ENCODE peak calls at places on chromosomes 16 and 17, in nine cellular contexts. G is GM10248, T is left lung, V is IMR-90, L is AG09309, A is glutamatergic neuron, U is GM13976, B is cardiac muscle cell, P is mammary epithelial cell. J is an unnamed sample.

GRCh38 chr16:53356478-53357207 is 77.6 kb upstream of the RBL2 start:
- DNase-seq in U (no peak), V (no peak), A (no peak), L (no peak), P (no peak), B (no peak), T (no peak), G (no peak), J (no peak)

GRCh38 chr16:49281843-49282642 is 405 bp upstream of the CBLN1 start:
- DNase-seq in U (peak), G (peak), V (peak), P (peak), T (peak), L (no peak), B (peak), A (peak), J (no peak)

GRCh38 chr17:41492771-41493170 is 3.1 kb upstream of the KRT36 start:
- DNase-seq in V (peak), P (no peak), U (no peak), A (no peak), T (no peak), L (no peak), G (no peak), B (peak), J (no peak)

GRCh38 chr16:79997257-79997656 is 396.7 kb upstream of the MAF start:
- DNase-seq in T (no peak), U (no peak), A (peak), V (peak), L (no peak), P (no peak), G (no peak), B (peak), J (no peak)

GRCh38 chr17:78924481-78925151 is 571 bp downstream of the TIMP2 start:
- DNase-seq in A (peak), B (peak), T (no peak), U (no peak), V (no peak), L (no peak), G (no peak), P (no peak), J (no peak)

GRCh38 chr17:40174528-40174927 is 2.7 kb upstream of the RAPGEFL1 start:
- DNase-seq in P (no peak), L (no peak), U (no peak), V (no peak), A (no peak), T (no peak), G (no peak), B (no peak), J (no peak)

GRCh38 chr17:64115043-64115698 is 14.8 kb downstream of the ERN1 start:
- DNase-seq in V (no peak), L (no peak), P (peak), A (no peak), T (no peak), U (no peak), G (no peak), B (peak), J (no peak)

GRCh38 chr16:84144301-84144858 is 597 bp downstream of the HSDL1 start:
- DNase-seq in U (peak), G (peak), L (no peak), P (peak), T (peak), A (peak), V (peak), B (peak), J (peak)

GRCh38 chr16:13909872-13910303 is 10.1 kb upstream of the ERCC4 start:
- DNase-seq in G (no peak), L (peak), U (no peak), B (peak), P (peak), V (peak), A (no peak), T (no peak), J (no peak)

GRCh38 chr16:85196976-85197375 is 84.7 kb upstream of the CIBAR2 start:
- DNase-seq in G (no peak), U (no peak), V (no peak), A (no peak), P (no peak), L (no peak), T (no peak), B (no peak), J (no peak)

GRCh38 chr17:49548506-49549310 is 27.0 kb upstream of the NXPH3 start:
- DNase-seq in U (peak), T (no peak), G (peak), V (peak), L (no peak), P (peak), A (peak), B (peak), J (no peak)

GRCh38 chr16:53726625-53727024 is 22.7 kb downstream of the FTO start:
- DNase-seq in U (no peak), A (peak), T (no peak), B (no peak), G (no peak), V (peak), P (peak), L (no peak), J (no peak)

GRCh38 chr16:4746991-4747574 is 12.7 kb downstream of the DNAAF8 start:
- DNase-seq in T (no peak), G (no peak), A (no peak), L (no peak), P (no peak), U (no peak), V (no peak), B (peak), J (no peak)

GRCh38 chr16:69378760-69379159 is 7.0 kb downstream of the TERF2 start:
- DNase-seq in G (no peak), P (no peak), T (no peak), V (peak), L (no peak), A (no peak), B (peak), U (no peak), J (no peak)

GRCh38 chr16:66551362-66551761 is 1.0 kb upstream of the CKLF start:
- DNase-seq in L (no peak), A (peak), V (peak), U (peak), T (peak), P (no peak), G (peak), B (no peak), J (peak)
- TF ChIP-seq CTCF in L (peak), A (peak), V (peak), U (no peak), T (no peak), P (no peak), G (peak), B (peak), J (no peak)

GRCh38 chr16:89170346-89171215 is 967 bp upstream of the CDH15 start:
- DNase-seq in B (no peak), T (peak), G (no peak), P (no peak), V (no peak), U (no peak), L (no peak), A (no peak), J (no peak)
- TF ChIP-seq CTCF in B (no peak), T (no peak), G (no peak), P (no peak), V (no peak), U (peak), L (no peak), A (no peak), J (no peak)

GRCh38 chr17:75753193-75753513 is 11.8 kb downstream of the GALK1 start:
- DNase-seq in G (no peak), V (no peak), A (no peak), U (no peak), P (no peak), T (no peak), L (no peak), B (no peak), J (no peak)

GRCh38 chr17:75754378-75755204 is 10.4 kb downstream of the GALK1 start:
- DNase-seq in V (no peak), G (no peak), P (no peak), L (no peak), A (no peak), T (no peak), B (no peak), U (no peak), J (no peak)

GRCh38 chr17:75755205-75755901 is 9.6 kb downstream of the GALK1 start:
- DNase-seq in U (no peak), L (no peak), A (peak), V (no peak), G (no peak), T (no peak), P (peak), B (no peak), J (no peak)

GRCh38 chr17:75752405-75753192 is 12.4 kb downstream of the GALK1 start:
- DNase-seq in V (no peak), G (peak), T (no peak), P (no peak), A (no peak), L (no peak), B (no peak), U (peak), J (no peak)

GRCh38 chr17:75753514-75754377 is 11.2 kb downstream of the GALK1 start:
- DNase-seq in P (no peak), L (no peak), T (peak), U (peak), V (peak), A (peak), G (peak), B (peak), J (peak)
- TF ChIP-seq CTCF in P (no peak), L (peak), T (peak), U (peak), V (peak), A (peak), G (peak), B (peak), J (no peak)

GRCh38 chr17:76528528-76529223 is 8.8 kb downstream of the CYGB start:
- DNase-seq in T (no peak), B (peak), P (no peak), G (no peak), A (no peak), V (peak), U (no peak), L (no peak), J (no peak)
- TF ChIP-seq CTCF in T (no peak), B (peak), P (no peak), G (no peak), A (no peak), V (peak), U (no peak), L (no peak), J (no peak)

GRCh38 chr16:73173396-73173795 is 125.5 kb upstream of the ZFHX3 start:
- DNase-seq in G (no peak), P (no peak), U (no peak), V (no peak), L (no peak), B (no peak), T (no peak), A (no peak), J (no peak)

GRCh38 chr16:73177896-73178295 is 130.0 kb upstream of the ZFHX3 start:
- DNase-seq in V (no peak), P (no peak), U (no peak), T (no peak), L (no peak), B (no peak), G (no peak), A (no peak), J (no peak)

GRCh38 chr16:73172621-73173312 is 124.8 kb upstream of the ZFHX3 start:
- DNase-seq in B (peak), U (no peak), T (peak), P (peak), L (peak), A (no peak), G (no peak), V (peak), J (no peak)

GRCh38 chr16:73179671-73180370 is 131.9 kb upstream of the ZFHX3 start:
- DNase-seq in P (no peak), G (no peak), T (no peak), A (no peak), L (no peak), U (no peak), V (no peak), B (no peak), J (no peak)

DNA sequence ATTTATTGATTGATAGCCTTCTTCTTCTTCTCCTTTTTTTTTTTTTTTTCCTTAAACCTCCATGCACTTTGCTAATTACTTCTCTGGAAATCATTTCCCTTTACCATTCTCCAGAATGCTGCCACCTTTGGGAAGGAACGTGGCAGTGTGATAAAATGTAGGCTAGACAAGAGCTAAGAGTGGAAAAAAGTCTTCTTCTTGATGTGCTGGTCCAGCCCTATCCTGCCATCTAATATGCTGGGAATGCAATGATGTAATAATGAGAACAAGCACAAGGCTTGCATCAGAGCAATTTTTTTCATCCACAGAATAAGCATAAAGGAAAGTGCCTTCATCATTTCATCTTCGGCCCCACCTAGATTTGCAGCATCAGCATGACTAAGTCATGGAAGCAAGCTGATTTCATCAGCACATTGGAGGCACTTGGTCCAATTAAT is 128.7 kb upstream of the ZFHX3 start:
- DNase-seq in B (peak), U (no peak), G (no peak), V (peak), L (peak), A (no peak), P (peak), T (no peak), J (no peak)
- TF ChIP-seq CTCF in B (peak), U (no peak), G (no peak), V (peak), L (peak), A (no peak), P (peak), T (peak), J (no peak)

GRCh38 chr16:74034862-74035261 is 261.8 kb upstream of the PSMD7 start:
- DNase-seq in A (no peak), U (no peak), V (peak), P (peak), G (peak), L (no peak), B (peak), T (no peak), J (no peak)
- TF ChIP-seq CTCF in A (peak), U (no peak), V (peak), P (peak), G (peak), L (peak), B (peak), T (peak), J (no peak)

DNA sequence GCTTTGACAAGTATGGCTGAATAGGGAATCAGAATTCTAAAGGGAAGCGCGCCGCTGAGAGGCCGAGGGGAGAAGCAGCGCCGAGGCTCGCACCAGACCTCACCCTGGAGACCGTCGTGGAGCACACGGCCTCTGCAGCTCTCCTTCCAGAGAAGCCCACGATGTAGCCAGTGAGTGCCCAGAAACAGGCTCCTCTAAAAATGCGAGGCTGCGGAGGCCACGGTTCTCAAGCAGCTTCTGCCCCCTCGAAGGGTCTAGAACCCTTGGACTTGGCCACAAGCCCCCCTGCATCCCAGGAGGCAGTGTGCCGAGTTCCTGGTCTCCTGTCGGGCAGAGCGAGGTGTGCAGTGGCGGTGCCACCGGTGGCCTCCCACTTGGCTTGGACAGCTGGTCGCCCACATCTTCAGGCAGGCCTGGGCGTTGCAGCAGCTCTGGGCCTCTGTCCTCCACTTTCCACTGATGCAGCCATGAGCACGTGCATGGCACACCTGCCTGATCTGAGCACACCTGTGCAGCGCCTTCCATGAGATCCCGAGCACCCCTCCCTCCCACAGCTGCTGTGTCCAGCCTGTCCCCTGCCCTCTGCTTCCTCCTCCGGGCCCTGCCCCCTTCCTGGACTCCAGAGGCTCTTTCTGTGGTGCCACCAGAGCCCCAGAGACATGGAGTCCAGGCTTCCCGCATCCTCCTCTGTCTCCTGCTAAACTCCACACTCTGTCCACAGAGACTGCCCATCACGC is 18.9 kb upstream of the WDR45B start:
- DNase-seq in V (no peak), P (no peak), U (no peak), T (no peak), A (no peak), G (no peak), B (no peak), L (no peak), J (no peak)
- TF ChIP-seq CTCF in V (no peak), P (no peak), U (no peak), T (no peak), A (no peak), G (no peak), B (no peak), L (no peak), J (no peak)

DNA sequence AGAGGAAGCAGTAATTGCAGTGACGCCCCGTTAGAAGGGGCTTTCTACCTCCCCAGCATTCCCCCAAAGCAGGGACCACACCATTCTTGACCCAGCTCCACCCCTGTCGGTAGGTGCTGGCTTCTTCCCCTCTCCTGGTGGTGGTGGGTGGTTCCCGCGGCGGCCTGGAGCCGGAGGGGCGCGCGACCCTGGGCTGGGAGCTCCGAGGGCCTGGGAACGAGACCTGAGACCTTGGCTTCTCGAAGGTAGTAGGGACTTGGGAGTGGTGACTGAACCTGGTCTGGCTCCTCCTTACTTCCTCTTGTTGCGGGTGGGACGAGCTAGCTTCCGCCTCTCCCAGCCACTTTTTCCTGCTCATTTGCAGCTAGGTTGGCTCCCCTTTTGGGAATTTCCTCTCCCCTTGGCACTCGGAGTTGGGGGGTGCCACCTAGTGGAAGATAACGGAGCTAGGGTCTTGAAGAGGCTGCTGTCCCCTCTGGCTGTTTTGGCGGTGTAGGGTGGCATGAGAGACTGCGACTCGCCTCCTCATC is 460 bp downstream of the GRN start:
- DNase-seq in G (no peak), T (peak), B (peak), L (no peak), P (peak), U (no peak), V (peak), A (peak), J (no peak)
- TF ChIP-seq CTCF in G (peak), T (peak), B (peak), L (peak), P (peak), U (peak), V (peak), A (peak), J (no peak)

J was measured in activated B cell treated with CpG ODN at 0.5 μM for 24 hours.